ENCODE peak calls at places on chromosome 18, in seven cellular contexts. B is thoracic aorta; S is pancreas; K is K562; C is neuronal stem cell; W is SJSA1; O is CD8-positive, alpha-beta memory T cell. G is an unnamed sample.

GRCh38 chr18:2672410-2672809 is 16.9 kb downstream of the SMCHD1 start:
- DNase-seq in C (no peak), O (no peak), K (no peak), B (no peak), W (no peak), S (no peak), G (no peak)

GRCh38 chr18:6734746-6735430 is 5.4 kb downstream of the ARHGAP28 start:
- DNase-seq in S (no peak), K (no peak), B (no peak), C (no peak), O (no peak), W (no peak), G (no peak)

GRCh38 chr18:55588001-55588875 is at the start of gene TCF4:
- DNase-seq in S (peak; percentile 48), C (peak; percentile 67), K (peak; percentile 63), B (no peak), W (peak; percentile 70), O (peak; percentile 3), G (peak; percentile 28)

GRCh38 chr18:48838921-48839818 is 111.6 kb downstream of the SMAD7 start:
- DNase-seq in C (no peak), K (no peak), O (no peak), W (peak; percentile 79), S (no peak), B (no peak), G (no peak)

GRCh38 chr18:24657461-24657860 is 197.0 kb downstream of the HRH4 start:
- DNase-seq in W (no peak), K (no peak), C (no peak), B (no peak), O (no peak), S (no peak), G (no peak)

GRCh38 chr18:65352183-65352582 is 398.6 kb upstream of the CDH7 start:
- DNase-seq in K (no peak), O (no peak), S (no peak), W (no peak), C (no peak), B (no peak), G (no peak)

GRCh38 chr18:31617029-31617717 is 25.5 kb downstream of the TTR start:
- DNase-seq in S (no peak), C (no peak), W (no peak), K (no peak), B (no peak), O (no peak), G (no peak)

GRCh38 chr18:13510594-13510993 is 215.8 kb downstream of the FAM210A start:
- DNase-seq in O (no peak), S (no peak), B (no peak), C (no peak), K (no peak), W (no peak), G (no peak)

GRCh38 chr18:58213445-58213844 is 169.4 kb downstream of the NEDD4L start:
- DNase-seq in C (no peak), O (no peak), B (no peak), W (peak; percentile 93), K (no peak), S (no peak), G (no peak)

DNA sequence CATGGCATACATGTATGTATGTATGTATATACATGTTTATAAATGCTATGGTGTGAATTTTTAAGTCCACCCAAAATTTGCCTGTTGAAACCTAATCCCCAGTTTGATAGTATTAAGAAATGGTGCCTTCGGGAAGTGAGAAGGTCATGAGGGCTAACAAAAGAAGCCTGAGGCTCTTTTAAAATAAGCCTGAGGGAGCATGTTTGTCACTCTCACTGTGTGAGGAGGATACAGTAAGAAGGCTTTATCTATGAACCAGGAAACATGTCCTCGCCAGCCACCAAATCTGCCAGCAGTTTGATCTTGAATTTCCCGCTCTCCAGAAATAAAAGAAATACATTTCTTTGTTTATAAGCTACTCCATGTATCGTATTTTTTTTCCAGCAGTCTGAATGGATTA is 163.0 kb upstream of the LINC00305 start:
- DNase-seq in B (no peak), W (no peak), C (no peak), S (no peak), K (no peak), O (no peak), G (no peak)
- H3K27ac ChIP-seq in B (no peak overlapping the region), W (no peak overlapping the region), C (no peak overlapping the region), S (no peak overlapping the region), K (no peak overlapping the region), O (no peak overlapping the region), G (no peak overlapping the region)

GRCh38 chr18:46311491-46311890 is 207.3 kb downstream of the HAUS1 start:
- DNase-seq in S (no peak), K (no peak), B (no peak), O (no peak), W (no peak), C (no peak), G (no peak)

GRCh38 chr18:46310258-46310657 is 206.1 kb downstream of the HAUS1 start:
- DNase-seq in C (no peak), B (no peak), S (no peak), K (no peak), O (no peak), W (no peak), G (no peak)

GRCh38 chr18:46314011-46314410 is 209.8 kb downstream of the HAUS1 start:
- DNase-seq in B (no peak), W (no peak), S (no peak), C (no peak), K (no peak), O (no peak), G (no peak)

GRCh38 chr18:46313521-46313920 is 209.3 kb downstream of the HAUS1 start:
- DNase-seq in S (no peak), K (no peak), B (no peak), O (no peak), C (no peak), W (no peak), G (no peak)

DNA sequence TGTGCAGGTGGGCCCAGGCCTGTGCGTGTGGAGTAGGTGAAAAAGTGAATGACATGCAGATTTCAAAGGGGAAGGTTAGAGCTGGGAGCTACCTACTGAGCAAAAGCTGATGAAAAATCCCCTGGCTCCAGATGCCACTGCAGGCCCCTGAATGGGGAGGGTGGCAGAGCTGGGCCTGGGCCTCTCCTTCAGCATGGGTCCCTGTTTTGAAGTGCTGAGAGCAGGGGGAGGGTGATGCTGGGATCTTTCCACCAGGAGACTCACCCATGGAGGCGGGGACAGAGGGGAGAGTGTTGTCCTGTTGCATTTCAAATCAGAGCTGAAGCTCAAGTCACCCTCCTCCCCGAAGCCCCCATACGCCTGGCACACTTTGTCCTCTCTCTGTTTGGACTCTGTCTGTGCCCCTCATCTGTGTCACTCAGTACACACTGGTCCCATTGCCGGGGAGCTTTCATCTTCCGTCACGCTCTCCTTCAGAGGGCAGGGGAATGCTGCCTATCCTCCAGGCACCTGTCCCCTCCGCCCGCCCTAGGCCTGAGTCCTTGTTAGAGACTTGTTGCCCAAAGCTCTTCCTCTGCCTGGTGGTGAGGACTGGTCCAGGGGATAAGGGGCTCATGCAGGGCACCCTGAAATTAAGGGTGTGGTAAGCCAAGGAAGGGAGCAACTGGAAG is 206.6 kb downstream of the HAUS1 start:
- DNase-seq in K (no peak), B (no peak), C (no peak), O (no peak), W (no peak), S (no peak), G (no peak)
- H3K4me3 ChIP-seq in K (no peak overlapping the region), B (no peak overlapping the region), C (no peak overlapping the region), O (no peak overlapping the region), W (no peak overlapping the region), S (no peak overlapping the region), G (no peak overlapping the region)

GRCh38 chr18:54436501-54436900 is 78.8 kb downstream of the C18orf54 start:
- DNase-seq in B (no peak), W (no peak), K (no peak), O (no peak), C (no peak), S (no peak), G (no peak)

GRCh38 chr18:54434453-54434852 is 76.7 kb downstream of the C18orf54 start:
- DNase-seq in K (no peak), W (no peak), C (no peak), O (no peak), B (no peak), S (no peak), G (no peak)

GRCh38 chr18:54444309-54444914 is 86.7 kb downstream of the C18orf54 start:
- DNase-seq in C (peak; percentile 71), S (peak; percentile 18), O (no peak), K (peak; percentile 31), B (no peak), W (peak; percentile 18), G (peak; percentile 49)

DNA sequence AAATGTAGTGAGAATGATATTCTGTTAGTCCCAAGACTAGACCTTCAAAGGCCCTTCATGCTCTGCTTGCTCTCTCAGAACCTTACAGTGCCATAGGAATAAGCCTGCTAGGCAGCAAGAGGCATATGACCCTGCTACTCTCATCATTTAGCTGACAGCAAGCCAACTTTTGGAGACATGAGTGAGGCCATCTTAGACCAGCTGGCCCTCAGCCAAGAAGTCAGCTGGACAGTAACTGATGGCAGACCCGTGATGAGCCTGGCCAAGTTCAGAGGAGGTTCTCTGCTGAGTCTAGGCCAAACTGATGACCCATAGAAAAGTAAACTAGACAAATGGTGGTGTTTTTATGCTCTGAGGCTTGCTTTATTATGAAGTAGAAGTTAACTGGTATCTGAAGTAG is 82.6 kb downstream of the C18orf54 start:
- DNase-seq in W (no peak), O (no peak), S (peak; percentile 23), C (no peak), B (no peak), K (no peak), G (no peak)
- H3K27ac ChIP-seq in W (no peak overlapping the region), O (no peak overlapping the region), S (no peak overlapping the region), C (no peak overlapping the region), B (no peak overlapping the region), K (no peak overlapping the region), G (no peak overlapping the region)

DNA sequence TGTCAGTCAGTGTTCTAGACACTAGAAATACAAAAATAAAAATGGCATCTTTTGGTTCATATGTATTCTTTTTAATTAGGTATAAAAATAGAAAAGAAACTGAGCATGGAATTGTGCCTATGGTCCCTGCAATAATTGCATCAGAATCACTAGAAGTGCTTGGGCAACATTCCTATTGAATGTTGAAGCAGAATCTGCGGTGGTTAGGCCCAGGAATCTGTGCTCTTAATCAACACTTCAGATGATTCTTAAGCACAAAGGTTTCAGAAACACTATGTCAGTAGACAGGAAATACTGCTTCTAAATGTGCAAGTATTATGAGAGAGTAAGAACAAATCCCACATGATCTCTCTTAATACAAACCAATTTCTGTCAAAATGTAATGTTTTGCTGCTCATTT is 20.3 kb upstream of the RBBP8 start:
- DNase-seq in K (no peak), C (no peak), S (no peak), O (no peak), B (no peak), W (no peak), G (no peak)
- H3K4me3 ChIP-seq in K (no peak overlapping the region), C (no peak overlapping the region), S (no peak overlapping the region), O (no peak overlapping the region), B (no peak overlapping the region), W (no peak overlapping the region), G (no peak overlapping the region)

GRCh38 chr18:35024965-35025364 is 16.2 kb upstream of the MAPRE2 start:
- DNase-seq in W (no peak), O (no peak), B (peak; percentile 38), S (peak; percentile 76), C (no peak), K (no peak), G (peak; percentile 81)
- H3K27ac ChIP-seq in W (no peak overlapping the region), O (no peak overlapping the region), B (peak overlapping the region; percentile 3), S (no peak overlapping the region), C (no peak overlapping the region), K (no peak overlapping the region), G (peak overlapping the region; percentile 36)